ENCODE peak calls at places on chromosomes 2 and 18, in six cellular contexts. L, E, Z, C, N and F are unnamed samples.

GRCh38 chr2:67259581-67260347 is 137.4 kb upstream of the ETAA1 start:
- DNase-seq in L (no peak), E (no peak), Z (no peak), C (peak), N (no peak), F (peak)

GRCh38 chr2:219782999-219783398 is 155.6 kb downstream of the SLC4A3 start:
- DNase-seq in L (no peak), E (no peak), Z (no peak), C (no peak), N (no peak), F (no peak)

GRCh38 chr2:240567872-240568677 is at the start of gene RNPEPL1:
- DNase-seq in L (no peak), E (no peak), Z (peak), C (peak), N (peak), F (no peak)

GRCh38 chr2:240426797-240427721 is 8.4 kb upstream of the GPC1 start:
- DNase-seq in L (no peak), E (no peak), Z (no peak), C (no peak), N (no peak), F (peak)

GRCh38 chr2:176003958-176004357 is 1.9 kb upstream of the LNPK start:
- DNase-seq in L (no peak), E (no peak), Z (no peak), C (no peak), N (no peak), F (no peak)

GRCh38 chr2:152718909-152719645 is 657 bp downstream of the ARL6IP6 start:
- DNase-seq in L (peak), E (no peak), Z (peak), C (peak), N (peak), F (no peak)

GRCh38 chr2:74079522-74080341 is 68.0 kb downstream of the BOLA3 start:
- DNase-seq in L (no peak), E (no peak), Z (no peak), C (no peak), N (no peak), F (peak)

GRCh38 chr2:107809835-107810234 is 16.9 kb upstream of the RGPD4 start:
- DNase-seq in L (no peak), E (no peak), Z (no peak), C (no peak), N (no peak), F (no peak)

GRCh38 chr2:173588931-173589369 is 234.3 kb downstream of the CDCA7 start:
- DNase-seq in L (no peak), E (no peak), Z (no peak), C (no peak), N (no peak), F (no peak)

GRCh38 chr2:55888941-55889340 is 34.6 kb downstream of the EFEMP1 start:
- DNase-seq in L (no peak), E (no peak), Z (no peak), C (no peak), N (no peak), F (no peak)

GRCh38 chr2:27441958-27442281 is 261 bp upstream of the KRTCAP3 start:
- DNase-seq in L (no peak), E (no peak), Z (no peak), C (no peak), N (no peak), F (no peak)

GRCh38 chr2:138201326-138201725 is 237.1 kb downstream of the HNMT start:
- DNase-seq in L (no peak), E (no peak), Z (no peak), C (peak), N (no peak), F (peak)

GRCh38 chr18:31149351-31149750 is 13.3 kb downstream of the DSC1 start:
- DNase-seq in L (no peak), E (no peak), Z (no peak), C (no peak), N (no peak), F (no peak)

GRCh38 chr2:57160976-57161375 is 885.6 kb upstream of the VRK2 start:
- DNase-seq in L (no peak), E (no peak), Z (no peak), C (no peak), N (no peak), F (peak)